ENCODE peak calls at places on chromosomes 4 and X, in eight cellular contexts. One of them, this sample, is unnamed.

GRCh38 chrX:13939741-13940597 is 89.7 kb downstream of the GEMIN8 start:
- DNase-seq in H1: no peak
- DNase-seq in K562: no peak
- DNase-seq in GM23338: peak; percentile 58
- DNase-seq in GM12878: no peak
- DNase-seq in endothelial cell of umbilical vein: no peak
- DNase-seq in SK-N-SH: no peak
- DNase-seq in HepG2: no peak
- DNase-seq in this sample: no peak

GRCh38 chr4:74805601-74806000 is 11.3 kb upstream of the BTC start:
- DNase-seq in SK-N-SH: no peak
- DNase-seq in endothelial cell of umbilical vein: peak; percentile 4
- DNase-seq in GM23338: peak; percentile 17
- DNase-seq in H1: no peak
- DNase-seq in HepG2: peak; percentile 45
- DNase-seq in GM12878: no peak
- DNase-seq in K562: no peak
- DNase-seq in this sample: peak; percentile 62

GRCh38 chr4:74755486-74755885 is 38.8 kb downstream of the BTC start:
- DNase-seq in endothelial cell of umbilical vein: no peak
- DNase-seq in GM23338: no peak
- DNase-seq in SK-N-SH: no peak
- DNase-seq in HepG2: no peak
- DNase-seq in H1: no peak
- DNase-seq in GM12878: no peak
- DNase-seq in K562: no peak
- DNase-seq in this sample: no peak

GRCh38 chr4:4308800-4309441 is 18.9 kb downstream of the ZBTB49 start:
- DNase-seq in endothelial cell of umbilical vein: no peak
- DNase-seq in SK-N-SH: no peak
- DNase-seq in HepG2: no peak
- DNase-seq in GM23338: no peak
- DNase-seq in K562: no peak
- DNase-seq in GM12878: no peak
- DNase-seq in H1: no peak
- DNase-seq in this sample: no peak

GRCh38 chr4:164512124-164512523 is 241.8 kb upstream of the SMIM31 start:
- DNase-seq in GM23338: no peak
- DNase-seq in GM12878: no peak
- DNase-seq in K562: no peak
- DNase-seq in HepG2: no peak
- DNase-seq in SK-N-SH: no peak
- DNase-seq in endothelial cell of umbilical vein: no peak
- DNase-seq in H1: no peak
- DNase-seq in this sample: no peak

GRCh38 chr4:180060159-180060889 is 2182.9 kb upstream of the TENM3 start:
- DNase-seq in K562: no peak
- DNase-seq in GM23338: peak; percentile 23
- DNase-seq in GM12878: no peak
- DNase-seq in HepG2: no peak
- DNase-seq in H1: no peak
- DNase-seq in SK-N-SH: peak; percentile 11
- DNase-seq in endothelial cell of umbilical vein: no peak
- DNase-seq in this sample: no peak

GRCh38 chr4:176548571-176548970 is 228.8 kb downstream of the SPCS3 start:
- DNase-seq in GM12878: no peak
- DNase-seq in H1: no peak
- DNase-seq in GM23338: no peak
- DNase-seq in HepG2: no peak
- DNase-seq in K562: no peak
- DNase-seq in SK-N-SH: no peak
- DNase-seq in endothelial cell of umbilical vein: no peak
- DNase-seq in this sample: no peak

GRCh38 chrX:369563-370101 is 17.1 kb downstream of the PPP2R3B start:
- DNase-seq in GM12878: no peak
- DNase-seq in K562: peak; percentile 20
- DNase-seq in GM23338: no peak
- DNase-seq in endothelial cell of umbilical vein: no peak
- DNase-seq in SK-N-SH: no peak
- DNase-seq in H1: no peak
- DNase-seq in HepG2: no peak
- DNase-seq in this sample: no peak

GRCh38 chr4:71259305-71259704 is 79.5 kb upstream of the SLC4A4 start:
- DNase-seq in SK-N-SH: no peak
- DNase-seq in H1: no peak
- DNase-seq in HepG2: no peak
- DNase-seq in K562: no peak
- DNase-seq in GM23338: no peak
- DNase-seq in endothelial cell of umbilical vein: no peak
- DNase-seq in GM12878: no peak
- DNase-seq in this sample: no peak

GRCh38 chr4:147749811-147750321 is 18.0 kb downstream of the ARHGAP10 start:
- DNase-seq in GM12878: peak; percentile 73
- DNase-seq in SK-N-SH: no peak
- DNase-seq in K562: no peak
- DNase-seq in GM23338: no peak
- DNase-seq in endothelial cell of umbilical vein: no peak
- DNase-seq in HepG2: no peak
- DNase-seq in H1: no peak
- DNase-seq in this sample: no peak

GRCh38 chr4:158805628-158806471 is 37.0 kb downstream of the FNIP2 start:
- DNase-seq in GM12878: no peak
- DNase-seq in H1: no peak
- DNase-seq in SK-N-SH: peak; percentile 47
- DNase-seq in HepG2: no peak
- DNase-seq in K562: no peak
- DNase-seq in GM23338: no peak
- DNase-seq in endothelial cell of umbilical vein: no peak
- DNase-seq in this sample: no peak

GRCh38 chrX:2325076-2325784 is 175.5 kb downstream of the DHRSX start:
- DNase-seq in HepG2: no peak
- DNase-seq in H1: no peak
- DNase-seq in SK-N-SH: peak; percentile 49
- DNase-seq in endothelial cell of umbilical vein: peak; percentile 55
- DNase-seq in GM23338: no peak
- DNase-seq in GM12878: peak; percentile 63
- DNase-seq in K562: peak; percentile 45
- DNase-seq in this sample: no peak

GRCh38 chr4:119284876-119285611 is 36.9 kb downstream of the FABP2 start:
- DNase-seq in SK-N-SH: no peak
- DNase-seq in K562: no peak
- DNase-seq in endothelial cell of umbilical vein: peak; percentile 64
- DNase-seq in GM23338: no peak
- DNase-seq in HepG2: no peak
- DNase-seq in GM12878: no peak
- DNase-seq in H1: no peak
- DNase-seq in this sample: no peak

GRCh38 chr4:132593717-132594400 is 555.2 kb upstream of the PCDH10 start:
- DNase-seq in H1: no peak
- DNase-seq in GM23338: no peak
- DNase-seq in K562: no peak
- DNase-seq in GM12878: no peak
- DNase-seq in HepG2: no peak
- DNase-seq in SK-N-SH: no peak
- DNase-seq in endothelial cell of umbilical vein: no peak
- DNase-seq in this sample: no peak

GRCh38 chr4:726235-726787 is 20.7 kb downstream of the PCGF3 start:
- DNase-seq in SK-N-SH: no peak
- DNase-seq in GM12878: no peak
- DNase-seq in K562: no peak
- DNase-seq in HepG2: no peak
- DNase-seq in H1: no peak
- DNase-seq in GM23338: no peak
- DNase-seq in endothelial cell of umbilical vein: peak; percentile 57
- DNase-seq in this sample: no peak

DNA sequence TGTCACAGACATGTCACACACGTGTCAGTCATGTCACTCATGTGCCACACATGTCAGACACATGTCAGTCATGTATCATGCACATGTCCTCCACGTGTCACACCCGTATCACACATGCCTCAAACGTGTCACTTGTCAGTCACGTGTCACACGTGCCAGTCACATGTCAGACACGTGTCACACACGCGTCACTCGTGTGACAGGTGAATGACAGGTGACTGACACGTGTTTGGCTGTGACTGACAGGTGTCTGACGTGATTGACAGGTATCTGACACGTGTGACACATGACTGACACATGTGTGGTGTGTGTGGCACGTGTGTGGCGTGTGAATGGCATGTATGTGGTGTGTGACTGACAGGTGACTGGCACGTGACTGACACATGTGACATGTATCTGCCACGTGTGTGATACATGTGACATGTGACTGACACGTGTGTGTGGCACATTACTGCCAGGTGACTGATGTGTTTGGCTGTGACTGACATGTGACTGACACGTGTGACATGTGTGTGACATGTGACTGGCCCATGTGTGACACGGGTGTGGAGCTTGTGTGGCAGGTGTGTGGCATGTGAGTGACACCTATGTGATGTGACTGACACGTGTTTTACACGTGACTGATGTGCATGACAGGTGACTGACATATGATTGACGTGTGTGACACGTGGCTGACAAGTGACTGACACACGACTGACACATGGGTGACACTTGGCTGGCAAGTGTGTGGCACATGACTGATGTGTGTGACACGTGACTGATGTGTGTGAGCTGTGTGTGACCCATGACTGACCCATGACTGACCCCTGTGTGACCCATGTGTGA is 90.7 kb upstream of the GPC3 start:
- DNase-seq in K562: no peak
- DNase-seq in GM12878: no peak
- DNase-seq in GM23338: no peak
- DNase-seq in H1: no peak
- DNase-seq in endothelial cell of umbilical vein: no peak
- DNase-seq in HepG2: no peak
- DNase-seq in SK-N-SH: no peak
- DNase-seq in this sample: no peak
- TF ChIP-seq POLR2AphosphoS5 in K562: no peak
- TF ChIP-seq POLR2AphosphoS5 in GM12878: no peak
- TF ChIP-seq POLR2AphosphoS5 in GM23338: no peak
- TF ChIP-seq POLR2AphosphoS5 in H1: no peak
- TF ChIP-seq POLR2AphosphoS5 in endothelial cell of umbilical vein: no peak
- TF ChIP-seq POLR2AphosphoS5 in HepG2: no peak
- TF ChIP-seq POLR2AphosphoS5 in SK-N-SH: no peak
- TF ChIP-seq POLR2AphosphoS5 in this sample: no peak

GRCh38 chr4:123954220-123954619 is 557.6 kb downstream of the SPRY1 start:
- DNase-seq in H1: no peak
- DNase-seq in SK-N-SH: no peak
- DNase-seq in endothelial cell of umbilical vein: no peak
- DNase-seq in HepG2: no peak
- DNase-seq in GM12878: no peak
- DNase-seq in GM23338: no peak
- DNase-seq in K562: no peak
- DNase-seq in this sample: no peak
- H2AFZ ChIP-seq in H1: no peak overlapping the region
- H2AFZ ChIP-seq in SK-N-SH: no peak overlapping the region
- H2AFZ ChIP-seq in endothelial cell of umbilical vein: no peak overlapping the region
- H2AFZ ChIP-seq in HepG2: no peak overlapping the region
- H2AFZ ChIP-seq in GM12878: no peak overlapping the region
- H2AFZ ChIP-seq in GM23338: no peak overlapping the region
- H2AFZ ChIP-seq in K562: no peak overlapping the region
- H2AFZ ChIP-seq in this sample: no peak overlapping the region

GRCh38 chr4:10036926-10037325 is 15.6 kb upstream of the SLC2A9 start:
- DNase-seq in SK-N-SH: no peak
- DNase-seq in GM23338: no peak
- DNase-seq in H1: no peak
- DNase-seq in K562: no peak
- DNase-seq in GM12878: no peak
- DNase-seq in HepG2: no peak
- DNase-seq in endothelial cell of umbilical vein: no peak
- DNase-seq in this sample: no peak

GRCh38 chr4:10045481-10045880 is 24.2 kb upstream of the SLC2A9 start:
- DNase-seq in SK-N-SH: no peak
- DNase-seq in GM23338: no peak
- DNase-seq in H1: no peak
- DNase-seq in GM12878: no peak
- DNase-seq in endothelial cell of umbilical vein: no peak
- DNase-seq in HepG2: peak; percentile 93
- DNase-seq in K562: no peak
- DNase-seq in this sample: peak; percentile 80

GRCh38 chr4:10041036-10041435 is 19.7 kb upstream of the SLC2A9 start:
- DNase-seq in HepG2: no peak
- DNase-seq in SK-N-SH: no peak
- DNase-seq in GM12878: no peak
- DNase-seq in K562: no peak
- DNase-seq in endothelial cell of umbilical vein: no peak
- DNase-seq in GM23338: no peak
- DNase-seq in H1: no peak
- DNase-seq in this sample: no peak

GRCh38 chr4:10035130-10035529 is 13.8 kb upstream of the SLC2A9 start:
- DNase-seq in GM12878: no peak
- DNase-seq in GM23338: no peak
- DNase-seq in HepG2: no peak
- DNase-seq in SK-N-SH: no peak
- DNase-seq in endothelial cell of umbilical vein: no peak
- DNase-seq in H1: no peak
- DNase-seq in K562: no peak
- DNase-seq in this sample: no peak

GRCh38 chr4:10040049-10040892 is 19.0 kb upstream of the SLC2A9 start:
- DNase-seq in H1: no peak
- DNase-seq in GM12878: no peak
- DNase-seq in GM23338: no peak
- DNase-seq in endothelial cell of umbilical vein: no peak
- DNase-seq in HepG2: no peak
- DNase-seq in K562: no peak
- DNase-seq in SK-N-SH: no peak
- DNase-seq in this sample: no peak
- H3K79me2 ChIP-seq in H1: no peaks in the 10 kb centered on the region
- H3K79me2 ChIP-seq in GM12878: no peaks in the 10 kb centered on the region
- H3K79me2 ChIP-seq in GM23338: no peaks in the 10 kb centered on the region
- H3K79me2 ChIP-seq in endothelial cell of umbilical vein: no peaks in the 10 kb centered on the region
- H3K79me2 ChIP-seq in HepG2: no peaks in the 10 kb centered on the region
- H3K79me2 ChIP-seq in K562: no peaks in the 10 kb centered on the region
- H3K79me2 ChIP-seq in SK-N-SH: no peaks in the 10 kb centered on the region
- H3K79me2 ChIP-seq in this sample: no peaks in the 10 kb centered on the region

GRCh38 chr4:137663376-137664054 is 131.2 kb upstream of the PCDH18 start:
- DNase-seq in endothelial cell of umbilical vein: no peak
- DNase-seq in K562: no peak
- DNase-seq in HepG2: no peak
- DNase-seq in H1: no peak
- DNase-seq in SK-N-SH: no peak
- DNase-seq in GM12878: no peak
- DNase-seq in GM23338: no peak
- DNase-seq in this sample: no peak

GRCh38 chr4:137660211-137660610 is 127.9 kb upstream of the PCDH18 start:
- DNase-seq in endothelial cell of umbilical vein: no peak
- DNase-seq in GM12878: no peak
- DNase-seq in GM23338: no peak
- DNase-seq in SK-N-SH: no peak
- DNase-seq in H1: no peak
- DNase-seq in K562: no peak
- DNase-seq in HepG2: no peak
- DNase-seq in this sample: no peak

GRCh38 chr4:137664416-137664815 is 132.1 kb upstream of the PCDH18 start:
- DNase-seq in SK-N-SH: no peak
- DNase-seq in H1: no peak
- DNase-seq in GM23338: no peak
- DNase-seq in K562: no peak
- DNase-seq in endothelial cell of umbilical vein: no peak
- DNase-seq in GM12878: no peak
- DNase-seq in HepG2: no peak
- DNase-seq in this sample: no peak

GRCh38 chr4:137659431-137659830 is 127.1 kb upstream of the PCDH18 start:
- DNase-seq in GM12878: no peak
- DNase-seq in endothelial cell of umbilical vein: no peak
- DNase-seq in H1: no peak
- DNase-seq in SK-N-SH: no peak
- DNase-seq in HepG2: no peak
- DNase-seq in GM23338: no peak
- DNase-seq in K562: no peak
- DNase-seq in this sample: no peak

GRCh38 chr4:137664055-137664405 is 131.7 kb upstream of the PCDH18 start:
- DNase-seq in H1: no peak
- DNase-seq in SK-N-SH: no peak
- DNase-seq in HepG2: no peak
- DNase-seq in GM12878: no peak
- DNase-seq in endothelial cell of umbilical vein: peak; percentile 62
- DNase-seq in GM23338: peak; percentile 46
- DNase-seq in K562: no peak
- DNase-seq in this sample: no peak
- TF ChIP-seq POLR2AphosphoS5 in H1: no peak
- TF ChIP-seq POLR2AphosphoS5 in SK-N-SH: no peak
- TF ChIP-seq POLR2AphosphoS5 in HepG2: no peak
- TF ChIP-seq POLR2AphosphoS5 in GM12878: no peak
- TF ChIP-seq POLR2AphosphoS5 in endothelial cell of umbilical vein: no peak
- TF ChIP-seq POLR2AphosphoS5 in GM23338: no peak
- TF ChIP-seq POLR2AphosphoS5 in K562: no peak
- TF ChIP-seq POLR2AphosphoS5 in this sample: no peak

This sample was measured in HCT116.